ENCODE peak calls at places on chromosomes 11 and 22, in seven cellular contexts. M is NAMALWA, Q is adrenal gland, S is fibroblast of lung, V is Calu3, Z is left kidney, K is bronchial epithelial cell. C is an unnamed sample.

GRCh38 chr11:103013426-103013825 is 57.9 kb upstream of the MMP13 start:
- DNase-seq in K (no peak), M (no peak), V (no peak), S (peak; percentile 48), Z (no peak), Q (no peak), C (no peak)

GRCh38 chr22:45673482-45674175 is 2.0 kb downstream of the ATXN10 start:
- DNase-seq in S (no peak), Z (no peak), K (no peak), V (no peak), M (no peak), Q (no peak), C (no peak)

GRCh38 chr11:45641961-45642360 is 23.5 kb downstream of the CHST1 start:
- DNase-seq in K (no peak), Q (no peak), V (no peak), Z (no peak), S (no peak), M (no peak), C (no peak)

GRCh38 chr22:50469377-50470305 is 5.2 kb downstream of the SBF1 start:
- DNase-seq in Z (no peak), V (peak; percentile 94), S (peak; percentile 17), M (peak; percentile 97), Q (peak; percentile 46), K (peak; percentile 78), C (peak; percentile 93)

GRCh38 chr11:55895216-55895615 is 12.1 kb downstream of the TRIM51 start:
- DNase-seq in Q (no peak), K (no peak), V (no peak), Z (no peak), S (no peak), M (peak; percentile 5), C (no peak)

GRCh38 chr11:65891180-65892136 is 985 bp downstream of the CCDC85B start:
- DNase-seq in M (peak; percentile 69), Z (peak; percentile 51), Q (peak; percentile 67), S (peak; percentile 37), K (no peak), V (peak; percentile 60), C (no peak)

GRCh38 chr11:67265633-67266423 is 445 bp upstream of the GRK2 start:
- DNase-seq in K (no peak), M (peak; percentile 72), V (peak; percentile 90), Z (peak; percentile 84), Q (peak; percentile 69), S (peak; percentile 52), C (peak; percentile 68)

GRCh38 chr11:75263944-75264349 is 23.4 kb downstream of the TPBGL start:
- DNase-seq in M (no peak), Q (no peak), K (peak; percentile 53), V (no peak), S (peak; percentile 41), Z (no peak), C (no peak)

GRCh38 chr22:24402460-24403192 is 24.8 kb upstream of the ADORA2A start:
- DNase-seq in V (peak; percentile 82), Q (peak; percentile 88), Z (peak; percentile 74), K (peak; percentile 94), M (no peak), S (peak; percentile 86), C (no peak)

GRCh38 chr11:12092714-12093113 is 17.7 kb upstream of the MICAL2 start:
- DNase-seq in Z (no peak), S (no peak), K (no peak), M (no peak), Q (no peak), V (no peak), C (no peak)

C was measured in T follicular helper cell.